ENCODE peak calls at places on chromosomes 11 and 22, in five cellular contexts. One of them, this sample, is unnamed.

GRCh38 chr11:26286472-26287066 is 45.4 kb upstream of the ANO3 start:
- DNase-seq in CD8-positive, alpha-beta T cell: no peak
- DNase-seq in neural progenitor cell: peak; percentile 87
- DNase-seq in colonic mucosa: no peak
- DNase-seq in CD4-positive, alpha-beta T cell: no peak
- DNase-seq in this sample: peak; percentile 8

GRCh38 chr11:1219446-1219835 is 3.4 kb upstream of the MUC5B start:
- DNase-seq in CD8-positive, alpha-beta T cell: no peak
- DNase-seq in neural progenitor cell: no peak
- DNase-seq in colonic mucosa: no peak
- DNase-seq in CD4-positive, alpha-beta T cell: no peak
- DNase-seq in this sample: no peak

GRCh38 chr22:44261164-44261860 is 51.4 kb downstream of the SHISAL1 start:
- DNase-seq in CD8-positive, alpha-beta T cell: no peak
- DNase-seq in neural progenitor cell: no peak
- DNase-seq in colonic mucosa: no peak
- DNase-seq in CD4-positive, alpha-beta T cell: no peak
- DNase-seq in this sample: no peak

GRCh38 chr22:31099841-31100761 is 7.3 kb downstream of the SELENOM start:
- DNase-seq in CD8-positive, alpha-beta T cell: no peak
- DNase-seq in neural progenitor cell: no peak
- DNase-seq in colonic mucosa: no peak
- DNase-seq in CD4-positive, alpha-beta T cell: no peak
- DNase-seq in this sample: no peak

GRCh38 chr11:115146425-115146824 is 357.8 kb downstream of the CADM1 start:
- DNase-seq in CD8-positive, alpha-beta T cell: no peak
- DNase-seq in neural progenitor cell: no peak
- DNase-seq in colonic mucosa: no peak
- DNase-seq in CD4-positive, alpha-beta T cell: no peak
- DNase-seq in this sample: no peak

GRCh38 chr11:80163011-80163410 is 722.2 kb upstream of the TENM4 start:
- DNase-seq in CD8-positive, alpha-beta T cell: no peak
- DNase-seq in neural progenitor cell: no peak
- DNase-seq in colonic mucosa: no peak
- DNase-seq in CD4-positive, alpha-beta T cell: no peak
- DNase-seq in this sample: peak; percentile 42

GRCh38 chr11:117143390-117143789 is 697 bp upstream of the PAFAH1B2 start:
- DNase-seq in CD8-positive, alpha-beta T cell: peak; percentile 30
- DNase-seq in neural progenitor cell: peak; percentile 57
- DNase-seq in colonic mucosa: peak; percentile 73
- DNase-seq in CD4-positive, alpha-beta T cell: no peak
- DNase-seq in this sample: peak; percentile 52

GRCh38 chr22:30196141-30196866 is 50.3 kb downstream of the LIF start:
- DNase-seq in CD8-positive, alpha-beta T cell: peak; percentile 70
- DNase-seq in neural progenitor cell: peak; percentile 29
- DNase-seq in colonic mucosa: peak; percentile 65
- DNase-seq in CD4-positive, alpha-beta T cell: peak; percentile 19
- DNase-seq in this sample: peak; percentile 93

GRCh38 chr11:78940500-78941225 is 366.0 kb upstream of the NARS2 start:
- DNase-seq in CD8-positive, alpha-beta T cell: no peak
- DNase-seq in neural progenitor cell: peak; percentile 89
- DNase-seq in colonic mucosa: no peak
- DNase-seq in CD4-positive, alpha-beta T cell: no peak
- DNase-seq in this sample: no peak

GRCh38 chr11:131430466-131431176 is 60.2 kb downstream of the NTM start:
- DNase-seq in CD8-positive, alpha-beta T cell: no peak
- DNase-seq in neural progenitor cell: no peak
- DNase-seq in colonic mucosa: no peak
- DNase-seq in CD4-positive, alpha-beta T cell: no peak
- DNase-seq in this sample: no peak

GRCh38 chr11:69086152-69086551 is 37.4 kb downstream of the TPCN2 start:
- DNase-seq in CD8-positive, alpha-beta T cell: peak; percentile 10
- DNase-seq in neural progenitor cell: peak; percentile 31
- DNase-seq in colonic mucosa: no peak
- DNase-seq in CD4-positive, alpha-beta T cell: no peak
- DNase-seq in this sample: no peak

GRCh38 chr11:127157225-127157624 is 156.7 kb upstream of the KIRREL3 start:
- DNase-seq in CD8-positive, alpha-beta T cell: no peak
- DNase-seq in neural progenitor cell: no peak
- DNase-seq in colonic mucosa: no peak
- DNase-seq in CD4-positive, alpha-beta T cell: no peak
- DNase-seq in this sample: no peak

GRCh38 chr22:37162221-37163095 is 12.7 kb upstream of the IL2RB start:
- DNase-seq in CD8-positive, alpha-beta T cell: peak; percentile 77
- DNase-seq in neural progenitor cell: no peak
- DNase-seq in colonic mucosa: no peak
- DNase-seq in CD4-positive, alpha-beta T cell: peak; percentile 64
- DNase-seq in this sample: no peak

GRCh38 chr22:41846268-41847002 is 13.5 kb downstream of the SREBF2 start:
- DNase-seq in CD8-positive, alpha-beta T cell: no peak
- DNase-seq in neural progenitor cell: no peak
- DNase-seq in colonic mucosa: no peak
- DNase-seq in CD4-positive, alpha-beta T cell: no peak
- DNase-seq in this sample: no peak

GRCh38 chr11:130677486-130678153 is 229.2 kb downstream of the ADAMTS15 start:
- DNase-seq in CD8-positive, alpha-beta T cell: no peak
- DNase-seq in neural progenitor cell: peak; percentile 13
- DNase-seq in colonic mucosa: no peak
- DNase-seq in CD4-positive, alpha-beta T cell: no peak
- DNase-seq in this sample: peak; percentile 60

GRCh38 chr11:117110294-117110950 is 12.2 kb upstream of the SIK3 start:
- DNase-seq in CD8-positive, alpha-beta T cell: no peak
- DNase-seq in neural progenitor cell: no peak
- DNase-seq in colonic mucosa: no peak
- DNase-seq in CD4-positive, alpha-beta T cell: no peak
- DNase-seq in this sample: no peak

GRCh38 chr11:117256573-117256972 is 24.1 kb downstream of the RNF214 start:
- DNase-seq in CD8-positive, alpha-beta T cell: no peak
- DNase-seq in neural progenitor cell: no peak
- DNase-seq in colonic mucosa: no peak
- DNase-seq in CD4-positive, alpha-beta T cell: no peak
- DNase-seq in this sample: no peak

GRCh38 chr22:37199839-37200161 is 11.8 kb upstream of the C1QTNF6 start:
- DNase-seq in CD8-positive, alpha-beta T cell: no peak
- DNase-seq in neural progenitor cell: no peak
- DNase-seq in colonic mucosa: peak; percentile 70
- DNase-seq in CD4-positive, alpha-beta T cell: no peak
- DNase-seq in this sample: no peak

GRCh38 chr11:106553304-106553703 is 465.0 kb downstream of the GUCY1A2 start:
- DNase-seq in CD8-positive, alpha-beta T cell: no peak
- DNase-seq in neural progenitor cell: no peak
- DNase-seq in colonic mucosa: no peak
- DNase-seq in CD4-positive, alpha-beta T cell: no peak
- DNase-seq in this sample: no peak

GRCh38 chr11:113505541-113506375 is 30.6 kb upstream of the DRD2 start:
- DNase-seq in CD8-positive, alpha-beta T cell: no peak
- DNase-seq in neural progenitor cell: peak; percentile 33
- DNase-seq in colonic mucosa: no peak
- DNase-seq in CD4-positive, alpha-beta T cell: no peak
- DNase-seq in this sample: peak; percentile 36

GRCh38 chr11:1927151-1928037 is 7.9 kb downstream of the TNNT3 start:
- DNase-seq in CD8-positive, alpha-beta T cell: no peak
- DNase-seq in neural progenitor cell: peak; percentile 2
- DNase-seq in colonic mucosa: no peak
- DNase-seq in CD4-positive, alpha-beta T cell: no peak
- DNase-seq in this sample: no peak

GRCh38 chr11:44840526-44840925 is 110.2 kb downstream of the TP53I11 start:
- DNase-seq in CD8-positive, alpha-beta T cell: no peak
- DNase-seq in neural progenitor cell: no peak
- DNase-seq in colonic mucosa: no peak
- DNase-seq in CD4-positive, alpha-beta T cell: no peak
- DNase-seq in this sample: no peak

GRCh38 chr11:77776455-77776854 is 44.1 kb downstream of the RSF1 start:
- DNase-seq in CD8-positive, alpha-beta T cell: no peak
- DNase-seq in neural progenitor cell: no peak
- DNase-seq in colonic mucosa: no peak
- DNase-seq in CD4-positive, alpha-beta T cell: no peak
- DNase-seq in this sample: no peak

GRCh38 chr11:112784323-112785073 is 176.7 kb upstream of the NCAM1 start:
- DNase-seq in CD8-positive, alpha-beta T cell: no peak
- DNase-seq in neural progenitor cell: peak; percentile 39
- DNase-seq in colonic mucosa: no peak
- DNase-seq in CD4-positive, alpha-beta T cell: no peak
- DNase-seq in this sample: no peak

GRCh38 chr11:93540337-93540736 is 2.9 kb downstream of the SMCO4 start:
- DNase-seq in CD8-positive, alpha-beta T cell: no peak
- DNase-seq in neural progenitor cell: no peak
- DNase-seq in colonic mucosa: no peak
- DNase-seq in CD4-positive, alpha-beta T cell: no peak
- DNase-seq in this sample: no peak

GRCh38 chr11:93537767-93538261 is 5.4 kb downstream of the SMCO4 start:
- DNase-seq in CD8-positive, alpha-beta T cell: no peak
- DNase-seq in neural progenitor cell: no peak
- DNase-seq in colonic mucosa: no peak
- DNase-seq in CD4-positive, alpha-beta T cell: no peak
- DNase-seq in this sample: no peak

GRCh38 chr11:93541154-93541553 is 2.0 kb downstream of the SMCO4 start:
- DNase-seq in CD8-positive, alpha-beta T cell: no peak
- DNase-seq in neural progenitor cell: no peak
- DNase-seq in colonic mucosa: no peak
- DNase-seq in CD4-positive, alpha-beta T cell: no peak
- DNase-seq in this sample: no peak

GRCh38 chr11:93536346-93536871 is 6.8 kb downstream of the SMCO4 start:
- DNase-seq in CD8-positive, alpha-beta T cell: no peak
- DNase-seq in neural progenitor cell: no peak
- DNase-seq in colonic mucosa: no peak
- DNase-seq in CD4-positive, alpha-beta T cell: no peak
- DNase-seq in this sample: no peak

GRCh38 chr11:93537022-93537421 is 6.2 kb downstream of the SMCO4 start:
- DNase-seq in CD8-positive, alpha-beta T cell: no peak
- DNase-seq in neural progenitor cell: no peak
- DNase-seq in colonic mucosa: no peak
- DNase-seq in CD4-positive, alpha-beta T cell: no peak
- DNase-seq in this sample: no peak
- H3K27ac ChIP-seq in CD8-positive, alpha-beta T cell: no peak overlapping the region
- H3K27ac ChIP-seq in neural progenitor cell: no peak overlapping the region
- H3K27ac ChIP-seq in colonic mucosa: no peak overlapping the region
- H3K27ac ChIP-seq in CD4-positive, alpha-beta T cell: no peak overlapping the region
- H3K27ac ChIP-seq in this sample: no peak overlapping the region

GRCh38 chr22:26585104-26585790 is 4.7 kb downstream of the TPST2 start:
- DNase-seq in CD8-positive, alpha-beta T cell: no peak
- DNase-seq in neural progenitor cell: no peak
- DNase-seq in colonic mucosa: no peak
- DNase-seq in CD4-positive, alpha-beta T cell: no peak
- DNase-seq in this sample: peak; percentile 42
- TF ChIP-seq CTCF in CD8-positive, alpha-beta T cell: no peak
- TF ChIP-seq CTCF in neural progenitor cell: no peak
- TF ChIP-seq CTCF in colonic mucosa: no peak
- TF ChIP-seq CTCF in CD4-positive, alpha-beta T cell: no peak
- TF ChIP-seq CTCF in this sample: no peak

GRCh38 chr11:75303544-75304224 is 47.8 kb downstream of the ARRB1 start:
- DNase-seq in CD8-positive, alpha-beta T cell: no peak
- DNase-seq in neural progenitor cell: no peak
- DNase-seq in colonic mucosa: no peak
- DNase-seq in CD4-positive, alpha-beta T cell: no peak
- DNase-seq in this sample: no peak
- H3K27ac ChIP-seq in CD8-positive, alpha-beta T cell: no peak overlapping the region
- H3K27ac ChIP-seq in neural progenitor cell: no peak overlapping the region
- H3K27ac ChIP-seq in colonic mucosa: no peak overlapping the region
- H3K27ac ChIP-seq in CD4-positive, alpha-beta T cell: no peak overlapping the region
- H3K27ac ChIP-seq in this sample: no peak overlapping the region

GRCh38 chr11:57476883-57477506 is 16.7 kb downstream of the RTN4RL2 start:
- DNase-seq in CD8-positive, alpha-beta T cell: no peak
- DNase-seq in neural progenitor cell: peak; percentile 59
- DNase-seq in colonic mucosa: peak; percentile 67
- DNase-seq in CD4-positive, alpha-beta T cell: no peak
- DNase-seq in this sample: peak; percentile 63
- TF ChIP-seq CTCF in CD8-positive, alpha-beta T cell: peak; percentile 28
- TF ChIP-seq CTCF in neural progenitor cell: peak; percentile 48
- TF ChIP-seq CTCF in colonic mucosa: peak; percentile 37
- TF ChIP-seq CTCF in CD4-positive, alpha-beta T cell: peak; percentile 59
- TF ChIP-seq CTCF in this sample: peak; percentile 46

GRCh38 chr11:6681505-6681904 is 1.6 kb downstream of the MRPL17 start:
- DNase-seq in CD8-positive, alpha-beta T cell: no peak
- DNase-seq in neural progenitor cell: no peak
- DNase-seq in colonic mucosa: no peak
- DNase-seq in CD4-positive, alpha-beta T cell: no peak
- DNase-seq in this sample: no peak
- H3K27ac ChIP-seq in CD8-positive, alpha-beta T cell: no peak overlapping the region
- H3K27ac ChIP-seq in neural progenitor cell: no peak overlapping the region
- H3K27ac ChIP-seq in colonic mucosa: no peak overlapping the region
- H3K27ac ChIP-seq in CD4-positive, alpha-beta T cell: peak overlapping the region; percentile 25
- H3K27ac ChIP-seq in this sample: no peak overlapping the region

GRCh38 chr11:13552784-13553183 is 57.0 kb upstream of the PTH start:
- DNase-seq in CD8-positive, alpha-beta T cell: no peak
- DNase-seq in neural progenitor cell: no peak
- DNase-seq in colonic mucosa: no peak
- DNase-seq in CD4-positive, alpha-beta T cell: no peak
- DNase-seq in this sample: no peak
- TF ChIP-seq CTCF in CD8-positive, alpha-beta T cell: no peak
- TF ChIP-seq CTCF in neural progenitor cell: no peak
- TF ChIP-seq CTCF in colonic mucosa: no peak
- TF ChIP-seq CTCF in CD4-positive, alpha-beta T cell: no peak
- TF ChIP-seq CTCF in this sample: no peak

GRCh38 chr22:46081831-46082210 is 68.5 kb upstream of the PPARA start:
- DNase-seq in CD8-positive, alpha-beta T cell: no peak
- DNase-seq in neural progenitor cell: peak; percentile 26
- DNase-seq in colonic mucosa: no peak
- DNase-seq in CD4-positive, alpha-beta T cell: no peak
- DNase-seq in this sample: no peak
- H3K27ac ChIP-seq in CD8-positive, alpha-beta T cell: no peak overlapping the region
- H3K27ac ChIP-seq in neural progenitor cell: no peak overlapping the region
- H3K27ac ChIP-seq in colonic mucosa: peak overlapping the region; percentile 99
- H3K27ac ChIP-seq in CD4-positive, alpha-beta T cell: no peak overlapping the region
- H3K27ac ChIP-seq in this sample: peak overlapping the region; percentile 100

GRCh38 chr11:29260939-29261705 is 755.7 kb downstream of the KCNA4 start:
- DNase-seq in CD8-positive, alpha-beta T cell: no peak
- DNase-seq in neural progenitor cell: no peak
- DNase-seq in colonic mucosa: no peak
- DNase-seq in CD4-positive, alpha-beta T cell: no peak
- DNase-seq in this sample: peak; percentile 52
- TF ChIP-seq CTCF in CD8-positive, alpha-beta T cell: no peak
- TF ChIP-seq CTCF in neural progenitor cell: no peak
- TF ChIP-seq CTCF in colonic mucosa: no peak
- TF ChIP-seq CTCF in CD4-positive, alpha-beta T cell: no peak
- TF ChIP-seq CTCF in this sample: no peak